ENCODE peak calls at places on chromosome 4, in four cellular contexts. K is A549, Q is HepG2, P is H1. C is an unnamed sample.
A peak's percentile ranks its signal among the peaks of the same experiment; 100 is the strongest.

GRCh38 chr4:19514276-19515070 is 737.2 kb upstream of the SLIT2 start:
- DNase-seq in P (no peak), K (no peak), Q (no peak), C (no peak)

GRCh38 chr4:144347116-144347515 is 206.6 kb upstream of the GYPA start:
- DNase-seq in P (no peak), Q (no peak), K (no peak), C (no peak)

GRCh38 chr4:124060261-124060918 is 652.1 kb downstream of the ANKRD50 start:
- DNase-seq in Q (no peak), P (no peak), K (no peak), C (no peak)

GRCh38 chr4:958314-958665 is 15.1 kb downstream of the DGKQ start:
- DNase-seq in Q (no peak), K (no peak), P (no peak), C (no peak)

GRCh38 chr4:65416875-65417274 is 253.4 kb downstream of the EPHA5 start:
- DNase-seq in K (no peak), Q (no peak), P (no peak), C (no peak)

GRCh38 chr4:37635155-37635554 is 51.0 kb downstream of the RELL1 start:
- DNase-seq in K (no peak), P (no peak), Q (no peak), C (no peak)

GRCh38 chr4:17688011-17688441 is 73.6 kb downstream of the MED28 start:
- DNase-seq in K (no peak), Q (no peak), P (no peak), C (no peak)

GRCh38 chr4:141119071-141119470 is 14.2 kb downstream of the RNF150 start:
- DNase-seq in Q (no peak), P (no peak), K (no peak), C (no peak)

GRCh38 chr4:158578476-158578875 is 56.8 kb downstream of the RXFP1 start:
- DNase-seq in K (peak; percentile 4), P (no peak), Q (peak; percentile 5), C (peak; percentile 8)

GRCh38 chr4:4862665-4863482 is 3.4 kb downstream of the MSX1 start:
- DNase-seq in P (peak; percentile 75), K (no peak), Q (no peak), C (no peak)

GRCh38 chr4:52997132-52997416 is 135.0 kb downstream of the RASL11B start:
- DNase-seq in Q (no peak), P (no peak), K (no peak), C (no peak)

GRCh38 chr4:38529189-38530115 is 134.5 kb upstream of the KLF3 start:
- DNase-seq in K (no peak), Q (no peak), P (no peak), C (no peak)

GRCh38 chr4:79831701-79832514 is 241.1 kb downstream of the ANTXR2 start:
- DNase-seq in Q (no peak), K (no peak), P (no peak), C (no peak)

GRCh38 chr4:19729873-19730735 is 521.6 kb upstream of the SLIT2 start:
- DNase-seq in K (no peak), Q (no peak), P (no peak), C (no peak)

GRCh38 chr4:1205641-1206298 is 33.4 kb upstream of the SPON2 start:
- DNase-seq in Q (no peak), P (no peak), K (no peak), C (no peak)

GRCh38 chr4:39319678-39320077 is 46.5 kb downstream of the RFC1 start:
- DNase-seq in P (no peak), K (peak; percentile 28), Q (peak; percentile 38), C (peak; percentile 55)

GRCh38 chr4:169707958-169708643 is 49.6 kb downstream of the HPF1 start:
- DNase-seq in P (no peak), Q (no peak), K (no peak), C (no peak)

GRCh38 chr4:100190643-100191600 is 654 bp upstream of the DDIT4L start:
- DNase-seq in Q (no peak), K (no peak), P (peak; percentile 61), C (no peak)

GRCh38 chr4:86333236-86333635 is 26.6 kb downstream of the MAPK10 start:
- DNase-seq in Q (no peak), K (no peak), P (no peak), C (no peak)

GRCh38 chr4:186451982-186452381 is 103.4 kb downstream of the MTNR1A start:
- DNase-seq in Q (no peak), K (no peak), P (no peak), C (no peak)

GRCh38 chr4:124104101-124104500 is 608.4 kb downstream of the ANKRD50 start:
- DNase-seq in P (no peak), K (no peak), Q (no peak), C (no peak)

GRCh38 chr4:145939856-145940255 is 1.2 kb upstream of the ZNF827 start:
- DNase-seq in P (no peak), K (no peak), Q (no peak), C (no peak)

GRCh38 chr4:103067841-103068547 is 8.6 kb downstream of the SLC9B2 start:
- DNase-seq in Q (no peak), K (no peak), P (no peak), C (no peak)
- H3K4me2 ChIP-seq in Q (no peak overlapping the region), K (peak overlapping the region; percentile 32), P (no peak overlapping the region), C (no peak overlapping the region)

DNA sequence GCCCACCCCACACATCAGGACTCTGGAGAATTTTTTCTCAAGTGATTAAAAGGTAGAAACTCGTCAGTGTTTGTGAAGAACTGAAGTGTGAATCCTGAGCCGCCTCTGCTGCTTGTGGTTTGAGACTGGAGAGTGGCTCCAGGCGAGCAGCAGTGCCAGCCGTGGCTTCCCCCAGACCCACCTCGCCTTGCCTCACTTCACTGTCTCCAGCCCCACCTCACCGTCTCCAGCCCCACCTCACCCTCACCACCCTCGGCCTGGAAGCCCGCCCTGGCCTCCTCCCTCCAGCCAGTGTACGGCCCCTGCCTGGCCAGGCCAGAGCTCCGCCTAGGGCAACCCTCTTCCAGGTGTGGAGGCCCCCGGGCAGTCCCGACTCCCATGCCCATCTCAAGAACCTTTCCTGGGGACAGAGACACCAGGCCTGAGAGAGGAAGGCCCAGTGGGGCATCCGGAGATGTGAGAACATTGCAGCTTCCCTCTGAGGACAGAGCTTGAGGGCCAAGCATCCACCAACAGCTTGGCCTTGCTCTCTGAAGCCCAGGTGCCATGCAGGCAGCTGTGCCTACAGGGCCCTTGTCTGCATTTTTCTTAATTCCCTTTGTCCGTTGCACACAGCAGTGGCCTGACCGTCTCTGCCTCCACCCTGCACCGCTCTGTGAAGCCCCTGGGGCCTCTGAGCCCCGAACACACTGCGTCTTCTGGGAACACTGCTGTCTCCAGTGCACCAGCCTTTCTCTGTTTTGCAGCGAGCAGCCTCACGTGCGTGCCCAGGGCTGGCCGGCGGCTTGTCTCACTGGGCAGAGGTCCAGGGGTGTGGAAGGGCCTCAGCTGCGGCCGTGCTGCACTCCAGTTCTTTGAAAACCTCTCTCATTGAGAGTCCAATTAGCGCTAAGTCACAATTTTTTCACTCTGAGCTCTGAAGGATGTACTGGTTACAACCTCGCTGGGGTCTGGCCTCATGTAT is 13.8 kb downstream of the SH3BP2 start:
- DNase-seq in P (no peak), K (no peak), Q (no peak), C (no peak)
- TF ChIP-seq CEBPB in P (no peak), K (no peak), Q (no peak), C (no peak)

GRCh38 chr4:78337621-78338020 is 213.9 kb upstream of the ANXA3 start:
- DNase-seq in K (no peak), Q (no peak), P (no peak), C (no peak)

GRCh38 chr4:78336093-78336943 is 215.3 kb upstream of the ANXA3 start:
- DNase-seq in Q (no peak), P (no peak), K (no peak), C (no peak)

GRCh38 chr4:78332974-78333373 is 218.6 kb upstream of the ANXA3 start:
- DNase-seq in P (no peak), Q (no peak), K (no peak), C (no peak)

GRCh38 chr4:78331965-78332364 is 219.6 kb upstream of the ANXA3 start:
- DNase-seq in Q (no peak), K (no peak), P (no peak), C (no peak)

DNA sequence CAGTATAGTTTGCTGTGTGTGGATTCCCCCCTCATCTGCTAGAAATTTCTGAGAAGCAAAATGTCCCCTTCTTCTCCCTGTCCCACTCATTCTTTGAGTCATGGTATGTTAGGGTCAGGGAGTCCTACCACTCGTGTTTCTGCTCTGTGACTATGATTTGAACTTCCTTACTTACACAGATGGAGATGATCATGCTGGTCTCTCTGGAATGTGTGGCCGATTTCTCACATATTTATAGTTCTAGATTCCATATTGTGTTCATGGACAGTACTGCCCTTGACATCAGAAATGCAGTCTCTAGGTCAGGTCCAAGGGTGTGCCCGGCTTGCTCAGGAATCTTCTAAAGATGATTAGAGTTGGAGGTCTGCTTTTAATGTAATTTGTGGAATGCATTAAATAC is 214.4 kb upstream of the ANXA3 start:
- DNase-seq in K (no peak), P (no peak), Q (no peak), C (no peak)
- H3K4me2 ChIP-seq in K (no peak overlapping the region), P (no peak overlapping the region), Q (no peak overlapping the region), C (no peak overlapping the region)

DNA sequence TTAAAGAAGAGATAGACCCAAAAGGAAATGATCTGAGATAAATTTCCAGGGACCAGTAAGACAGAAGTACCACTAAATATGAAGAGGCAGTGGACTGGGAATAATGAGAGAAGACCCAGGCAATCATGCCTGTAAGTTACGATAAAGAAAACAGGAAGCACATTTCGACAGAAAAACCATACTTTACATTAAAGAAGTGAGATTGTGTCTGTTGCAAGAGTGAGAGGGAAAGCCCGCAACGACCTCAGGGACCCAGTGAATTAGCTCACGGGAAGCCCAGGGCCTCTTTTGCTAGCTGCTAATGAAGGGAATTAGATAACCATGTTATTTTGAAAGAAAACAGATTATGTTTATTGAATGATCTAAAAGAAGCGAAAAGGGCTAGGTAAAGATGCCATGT is 28.9 kb upstream of the ACSL1 start:
- DNase-seq in K (no peak), P (no peak), Q (no peak), C (no peak)
- TF ChIP-seq CEBPB in K (no peak), P (no peak), Q (no peak), C (no peak)